ENCODE peak calls at places on chromosome 11, in four cellular contexts. G, Q, V and N are unnamed samples.

GRCh38 chr11:11628651-11629050 is 6.8 kb upstream of the GALNT18 start:
- DNase-seq in G (no peak), Q (no peak), V (no peak), N (no peak)

GRCh38 chr11:1741741-1742140 is 8.7 kb downstream of the IFITM10 start:
- DNase-seq in G (no peak), Q (no peak), V (no peak), N (no peak)

GRCh38 chr11:10329356-10329755 is 24.5 kb downstream of the ADM start:
- DNase-seq in V (no peak), Q (no peak), G (no peak), N (no peak)

GRCh38 chr11:11218287-11218986 is 134.6 kb downstream of the CSNK2A3 start:
- DNase-seq in Q (no peak), V (peak), G (peak), N (no peak)

GRCh38 chr11:129223701-129224149 is 31.6 kb upstream of the ARHGAP32 start:
- DNase-seq in G (no peak), Q (no peak), V (no peak), N (peak)

GRCh38 chr11:10302744-10303557 is 1.9 kb upstream of the ADM start:
- DNase-seq in Q (peak), V (peak), G (no peak), N (peak)

GRCh38 chr11:294795-295194 is 4.5 kb downstream of the IFITM5 start:
- DNase-seq in Q (no peak), G (no peak), V (no peak), N (no peak)

GRCh38 chr11:121482231-121483129 is 29.7 kb upstream of the SORL1-AS1 start:
- DNase-seq in V (no peak), G (no peak), Q (no peak), N (no peak)

GRCh38 chr11:10272132-10272531 is 21.9 kb downstream of the SBF2 start:
- DNase-seq in V (no peak), Q (peak), G (no peak), N (no peak)

GRCh38 chr11:124026498-124026897 is at the start of gene OR10G8:
- DNase-seq in Q (no peak), G (no peak), V (no peak), N (no peak)